ENCODE peak calls at places on chromosome 14, in ten cellular contexts. G is kidney glomerular epithelial cell, F is activated gamma-delta T cell treated with Interleukin-2 at 50 U/mL for 16 hours, U is neural crest cell, O is hypothalamus, M is memory B cell, Z is RWPE1, S is foreskin fibroblast, D is heart left ventricle, R is fibroblast of gingiva. V is an unnamed sample.

GRCh38 chr14:32635103-32635719 is 303.5 kb upstream of the NPAS3 start:
- DNase-seq in S (peak; percentile 39), G (peak; percentile 41), F (no peak), O (no peak), D (no peak), R (peak; percentile 59), M (no peak), U (no peak), Z (peak; percentile 8), V (no peak)

GRCh38 chr14:36078080-36078479 is 98.4 kb downstream of the PTCSC3 start:
- DNase-seq in M (no peak), O (no peak), S (no peak), U (no peak), R (no peak), G (no peak), Z (no peak), D (no peak), F (no peak), V (no peak)

GRCh38 chr14:41925409-41925808 is 318.7 kb downstream of the LRFN5 start:
- DNase-seq in R (peak; percentile 12), M (no peak), G (no peak), Z (peak; percentile 0), U (no peak), D (no peak), S (no peak), O (no peak), F (no peak), V (no peak)

GRCh38 chr14:79822034-79822433 is 389.3 kb downstream of the DIO2 start:
- DNase-seq in G (no peak), S (no peak), R (no peak), M (no peak), Z (no peak), O (no peak), U (no peak), F (no peak), D (no peak), V (no peak)

GRCh38 chr14:90664911-90665695 is 151.1 kb downstream of the TTC7B start:
- DNase-seq in G (no peak), F (no peak), D (peak; percentile 40), R (no peak), Z (no peak), U (no peak), M (no peak), O (no peak), S (no peak), V (no peak)

GRCh38 chr14:100994082-100994481 is 90.6 kb upstream of the RTL1 start:
- DNase-seq in R (no peak), O (no peak), M (no peak), D (no peak), Z (peak; percentile 82), F (no peak), G (no peak), U (no peak), S (peak; percentile 40), V (no peak)

GRCh38 chr14:75886661-75887348 is 95.0 kb downstream of the TGFB3 start:
- DNase-seq in O (no peak), M (no peak), G (no peak), S (peak; percentile 23), U (no peak), D (no peak), R (peak; percentile 77), F (no peak), Z (no peak), V (no peak)

GRCh38 chr14:45838597-45838996 is 585.6 kb upstream of the MIS18BP1 start:
- DNase-seq in R (no peak), D (no peak), O (no peak), M (no peak), U (no peak), F (no peak), Z (peak; percentile 1), S (no peak), G (peak; percentile 11), V (no peak)

GRCh38 chr14:72715215-72715909 is 178.5 kb downstream of the DPF3 start:
- DNase-seq in D (peak; percentile 82), Z (no peak), S (no peak), U (no peak), M (no peak), R (no peak), O (peak; percentile 38), F (no peak), G (no peak), V (no peak)

GRCh38 chr14:70822706-70823185 is 13.4 kb upstream of the MAP3K9 start:
- DNase-seq in F (no peak), R (peak; percentile 18), U (peak; percentile 56), D (peak; percentile 40), G (no peak), O (no peak), S (no peak), Z (no peak), M (no peak), V (no peak)

GRCh38 chr14:95095991-95096390 is 61.3 kb downstream of the DICER1 start:
- DNase-seq in S (no peak), G (no peak), D (no peak), F (no peak), U (peak; percentile 11), M (no peak), Z (no peak), O (no peak), R (no peak), V (no peak)

V was measured in effector memory CD8-positive, alpha-beta T cell.